ENCODE peak calls at places on chromosomes 1 and 21, in five cellular contexts. K is GM18507, F is breast epithelium, Z is stomach, X is LNCaP clone FGC. E is an unnamed sample.

GRCh38 chr1:29805122-29805895 is 569.0 kb downstream of the PTPRU start:
- DNase-seq in F (peak; percentile 22), X (no peak), Z (peak; percentile 9), K (no peak), E (no peak)

GRCh38 chr1:20867062-20867461 is 80.0 kb upstream of the HP1BP3 start:
- DNase-seq in K (no peak), X (no peak), Z (no peak), F (no peak), E (no peak)

GRCh38 chr1:97396463-97396862 is 524.4 kb downstream of the DPYD start:
- DNase-seq in Z (no peak), F (no peak), K (no peak), X (no peak), E (no peak)

GRCh38 chr1:1996207-1996651 is 7.4 kb downstream of the CFAP74 start:
- DNase-seq in Z (no peak), F (no peak), X (no peak), K (no peak), E (no peak)

GRCh38 chr1:215357901-215358300 is 209.2 kb upstream of the KCTD3 start:
- DNase-seq in F (no peak), X (no peak), Z (no peak), K (no peak), E (no peak)

GRCh38 chr21:17673261-17674020 is 60.7 kb upstream of the BTG3 start:
- DNase-seq in K (no peak), X (no peak), Z (no peak), F (no peak), E (no peak)

GRCh38 chr1:40384413-40384762 is 10.9 kb downstream of the SMAP2 start:
- DNase-seq in X (peak; percentile 72), Z (peak; percentile 55), K (no peak), F (no peak), E (peak; percentile 39)

GRCh38 chr1:3695326-3696217 is 43.3 kb downstream of the TP73 start:
- DNase-seq in X (no peak), Z (peak; percentile 51), K (peak; percentile 52), F (no peak), E (peak; percentile 68)

GRCh38 chr1:119700326-119700725 is 11.4 kb upstream of the PHGDH start:
- DNase-seq in K (no peak), Z (no peak), F (no peak), X (no peak), E (no peak)